ENCODE peak calls at places on chromosomes 6 and 20, in six cellular contexts. Z is AG08396, Q is ACHN, I is iris pigment epithelial cell, J is KBM-7, V is AG10803. K is an unnamed sample.

GRCh38 chr6:45420083-45420908 is 42.6 kb upstream of the SUPT3H start:
- DNase-seq in Z (peak), Q (no peak), I (peak), J (peak), V (peak), K (peak)

GRCh38 chr6:5422321-5422915 is 161.1 kb downstream of the FARS2 start:
- DNase-seq in Z (peak), Q (peak), I (peak), J (peak), V (peak), K (no peak)

GRCh38 chr6:29663300-29664039 is 6.6 kb downstream of the MOG start:
- DNase-seq in Z (no peak), Q (no peak), I (no peak), J (no peak), V (no peak), K (no peak)

GRCh38 chr6:51415501-51415900 is 596.8 kb downstream of the TFAP2B start:
- DNase-seq in Z (no peak), Q (no peak), I (no peak), J (no peak), V (no peak), K (no peak)

GRCh38 chr20:43787937-43788336 is 61.1 kb upstream of the GTSF1L start:
- DNase-seq in Z (no peak), Q (no peak), I (no peak), J (no peak), V (no peak), K (no peak)

GRCh38 chr20:60962367-60963045 is 289.6 kb upstream of the CDH4 start:
- DNase-seq in Z (no peak), Q (no peak), I (no peak), J (no peak), V (no peak), K (no peak)

GRCh38 chr20:20799913-20800312 is 87.5 kb upstream of the RALGAPA2 start:
- DNase-seq in Z (no peak), Q (no peak), I (no peak), J (no peak), V (no peak), K (no peak)

GRCh38 chr20:1087311-1087710 is 31.1 kb upstream of the PSMF1 start:
- DNase-seq in Z (no peak), Q (no peak), I (peak), J (peak), V (no peak), K (peak)

GRCh38 chr6:14862845-14863244 is 383.0 kb upstream of the JARID2 start:
- DNase-seq in Z (no peak), Q (no peak), I (no peak), J (no peak), V (no peak), K (no peak)

GRCh38 chr6:89385156-89385667 is 26.9 kb downstream of the RRAGD start:
- DNase-seq in Z (no peak), Q (peak), I (peak), J (no peak), V (no peak), K (peak)

GRCh38 chr6:81831274-81831673 is 78.8 kb upstream of the TENT5A start:
- DNase-seq in Z (no peak), Q (no peak), I (no peak), J (no peak), V (no peak), K (no peak)

GRCh38 chr6:164612731-164613130 is 696.7 kb downstream of the C6orf118 start:
- DNase-seq in Z (no peak), Q (no peak), I (no peak), J (no peak), V (no peak), K (no peak)

K was measured in MV-4-11.